ENCODE peak calls at places on chromosomes 2 and 18, in six cellular contexts. One of them, this sample, is unnamed.

GRCh38 chr2:101253013-101253712 is 477 bp downstream of the CNOT11 start:
- DNase-seq in HT-29: peak
- DNase-seq in NCI-H774: peak
- DNase-seq in H4: peak
- DNase-seq in K562: peak
- DNase-seq in HTR-8/SVneo: peak
- DNase-seq in this sample: peak

GRCh38 chr18:51390695-51391094 is 193.2 kb upstream of the MEX3C start:
- DNase-seq in K562: no peak
- DNase-seq in HTR-8/SVneo: no peak
- DNase-seq in NCI-H774: no peak
- DNase-seq in H4: peak
- DNase-seq in HT-29: no peak
- DNase-seq in this sample: no peak

GRCh38 chr18:12018861-12019260 is 37.6 kb downstream of the IMPA2 start:
- DNase-seq in NCI-H774: no peak
- DNase-seq in H4: no peak
- DNase-seq in K562: no peak
- DNase-seq in HTR-8/SVneo: no peak
- DNase-seq in HT-29: no peak
- DNase-seq in this sample: no peak

GRCh38 chr18:46156838-46157237 is 52.7 kb downstream of the HAUS1 start:
- DNase-seq in HTR-8/SVneo: no peak
- DNase-seq in K562: no peak
- DNase-seq in H4: no peak
- DNase-seq in NCI-H774: no peak
- DNase-seq in HT-29: no peak
- DNase-seq in this sample: no peak

GRCh38 chr2:215401896-215402379 is 33.9 kb downstream of the FN1 start:
- DNase-seq in HT-29: no peak
- DNase-seq in NCI-H774: no peak
- DNase-seq in H4: peak
- DNase-seq in K562: no peak
- DNase-seq in HTR-8/SVneo: no peak
- DNase-seq in this sample: peak

GRCh38 chr2:72001937-72002690 is 145.5 kb downstream of the CYP26B1 start:
- DNase-seq in NCI-H774: no peak
- DNase-seq in K562: peak
- DNase-seq in H4: no peak
- DNase-seq in HT-29: no peak
- DNase-seq in HTR-8/SVneo: no peak
- DNase-seq in this sample: no peak

GRCh38 chr2:126300348-126300747 is 355.6 kb upstream of the GYPC start:
- DNase-seq in K562: no peak
- DNase-seq in NCI-H774: no peak
- DNase-seq in HTR-8/SVneo: no peak
- DNase-seq in H4: no peak
- DNase-seq in HT-29: no peak
- DNase-seq in this sample: no peak

GRCh38 chr2:148989882-148990493 is 48.5 kb upstream of the LYPD6B start:
- DNase-seq in HT-29: peak
- DNase-seq in HTR-8/SVneo: peak
- DNase-seq in K562: peak
- DNase-seq in H4: peak
- DNase-seq in NCI-H774: peak
- DNase-seq in this sample: peak

GRCh38 chr18:22345733-22346132 is 72.0 kb downstream of the CTAGE1 start:
- DNase-seq in HT-29: no peak
- DNase-seq in K562: no peak
- DNase-seq in H4: no peak
- DNase-seq in HTR-8/SVneo: no peak
- DNase-seq in NCI-H774: no peak
- DNase-seq in this sample: no peak

GRCh38 chr2:27984153-27984552 is 93.6 kb downstream of the BABAM2 start:
- DNase-seq in NCI-H774: no peak
- DNase-seq in H4: no peak
- DNase-seq in HTR-8/SVneo: no peak
- DNase-seq in K562: no peak
- DNase-seq in HT-29: no peak
- DNase-seq in this sample: no peak

GRCh38 chr2:15762449-15762848 is 170.8 kb downstream of the DDX1 start:
- DNase-seq in K562: no peak
- DNase-seq in HTR-8/SVneo: no peak
- DNase-seq in NCI-H774: no peak
- DNase-seq in HT-29: no peak
- DNase-seq in H4: no peak
- DNase-seq in this sample: no peak

GRCh38 chr2:158498043-158498748 is 41.4 kb downstream of the PKP4 start:
- DNase-seq in K562: no peak
- DNase-seq in HT-29: no peak
- DNase-seq in NCI-H774: no peak
- DNase-seq in H4: no peak
- DNase-seq in HTR-8/SVneo: no peak
- DNase-seq in this sample: no peak

GRCh38 chr2:128315829-128316776 is 2.6 kb downstream of the HS6ST1 start:
- DNase-seq in K562: no peak
- DNase-seq in HTR-8/SVneo: no peak
- DNase-seq in NCI-H774: no peak
- DNase-seq in H4: peak
- DNase-seq in HT-29: no peak
- DNase-seq in this sample: no peak

GRCh38 chr18:75067996-75068645 is 140.8 kb downstream of the PTGR3 start:
- DNase-seq in H4: no peak
- DNase-seq in K562: no peak
- DNase-seq in HTR-8/SVneo: no peak
- DNase-seq in HT-29: no peak
- DNase-seq in NCI-H774: no peak
- DNase-seq in this sample: no peak

GRCh38 chr2:147382322-147382948 is 462.4 kb upstream of the ACVR2A start:
- DNase-seq in H4: no peak
- DNase-seq in HT-29: peak
- DNase-seq in K562: no peak
- DNase-seq in HTR-8/SVneo: no peak
- DNase-seq in NCI-H774: peak
- DNase-seq in this sample: no peak

GRCh38 chr18:74797577-74798151 is 200.0 kb downstream of the ZNF407 start:
- DNase-seq in HTR-8/SVneo: no peak
- DNase-seq in K562: no peak
- DNase-seq in HT-29: no peak
- DNase-seq in NCI-H774: no peak
- DNase-seq in H4: no peak
- DNase-seq in this sample: no peak

GRCh38 chr2:96897491-96898134 is 27.7 kb upstream of the SEMA4C start:
- DNase-seq in NCI-H774: no peak
- DNase-seq in HT-29: no peak
- DNase-seq in K562: no peak
- DNase-seq in H4: no peak
- DNase-seq in HTR-8/SVneo: no peak
- DNase-seq in this sample: no peak

GRCh38 chr18:59432796-59433195 is 73.7 kb upstream of the LMAN1 start:
- DNase-seq in H4: no peak
- DNase-seq in NCI-H774: no peak
- DNase-seq in K562: no peak
- DNase-seq in HT-29: no peak
- DNase-seq in HTR-8/SVneo: no peak
- DNase-seq in this sample: no peak

GRCh38 chr2:3785220-3785889 is 82.0 kb downstream of the DCDC2C start:
- DNase-seq in H4: no peak
- DNase-seq in NCI-H774: no peak
- DNase-seq in K562: no peak
- DNase-seq in HTR-8/SVneo: no peak
- DNase-seq in HT-29: peak
- DNase-seq in this sample: no peak

GRCh38 chr18:34928068-34928753 is 113.0 kb upstream of the MAPRE2 start:
- DNase-seq in HT-29: no peak
- DNase-seq in H4: no peak
- DNase-seq in NCI-H774: no peak
- DNase-seq in HTR-8/SVneo: no peak
- DNase-seq in K562: no peak
- DNase-seq in this sample: no peak

GRCh38 chr2:231931481-231931915 is 5.3 kb upstream of the NPPC start:
- DNase-seq in HT-29: no peak
- DNase-seq in H4: no peak
- DNase-seq in HTR-8/SVneo: no peak
- DNase-seq in NCI-H774: no peak
- DNase-seq in K562: no peak
- DNase-seq in this sample: no peak

GRCh38 chr2:164747786-164748433 is 93.7 kb downstream of the COBLL1 start:
- DNase-seq in K562: no peak
- DNase-seq in HTR-8/SVneo: no peak
- DNase-seq in NCI-H774: no peak
- DNase-seq in HT-29: no peak
- DNase-seq in H4: no peak
- DNase-seq in this sample: no peak

GRCh38 chr2:51960846-51961335 is 929.0 kb upstream of the NRXN1 start:
- DNase-seq in K562: no peak
- DNase-seq in HTR-8/SVneo: no peak
- DNase-seq in HT-29: no peak
- DNase-seq in NCI-H774: no peak
- DNase-seq in H4: no peak
- DNase-seq in this sample: no peak

GRCh38 chr2:85468704-85469349 is 50.3 kb downstream of the SH2D6 start:
- DNase-seq in HT-29: peak
- DNase-seq in NCI-H774: no peak
- DNase-seq in K562: peak
- DNase-seq in H4: no peak
- DNase-seq in HTR-8/SVneo: no peak
- DNase-seq in this sample: no peak

GRCh38 chr2:127576433-127577207 is 41.1 kb downstream of the MYO7B start:
- DNase-seq in K562: no peak
- DNase-seq in HT-29: no peak
- DNase-seq in NCI-H774: no peak
- DNase-seq in H4: peak
- DNase-seq in HTR-8/SVneo: no peak
- DNase-seq in this sample: no peak

GRCh38 chr2:128319773-128320608 is 1.3 kb upstream of the HS6ST1 start:
- DNase-seq in NCI-H774: no peak
- DNase-seq in HTR-8/SVneo: no peak
- DNase-seq in HT-29: no peak
- DNase-seq in K562: peak
- DNase-seq in H4: peak
- DNase-seq in this sample: no peak

GRCh38 chr2:144406111-144406788 is 113.7 kb downstream of the ZEB2 start:
- DNase-seq in HT-29: no peak
- DNase-seq in H4: no peak
- DNase-seq in K562: no peak
- DNase-seq in HTR-8/SVneo: no peak
- DNase-seq in NCI-H774: no peak
- DNase-seq in this sample: no peak

GRCh38 chr2:23926750-23927627 is at the start of gene ATAD2B:
- DNase-seq in H4: peak
- DNase-seq in HT-29: peak
- DNase-seq in K562: peak
- DNase-seq in NCI-H774: peak
- DNase-seq in HTR-8/SVneo: peak
- DNase-seq in this sample: peak

GRCh38 chr18:79046522-79046921 is 22.7 kb upstream of the ATP9B start:
- DNase-seq in NCI-H774: no peak
- DNase-seq in HT-29: no peak
- DNase-seq in HTR-8/SVneo: no peak
- DNase-seq in K562: no peak
- DNase-seq in H4: no peak
- DNase-seq in this sample: no peak

GRCh38 chr2:12430036-12430795 is 286.5 kb upstream of the TRIB2 start:
- DNase-seq in H4: no peak
- DNase-seq in HTR-8/SVneo: no peak
- DNase-seq in HT-29: no peak
- DNase-seq in K562: no peak
- DNase-seq in NCI-H774: no peak
- DNase-seq in this sample: peak

GRCh38 chr18:79948719-79949411 is 2.6 kb downstream of the SLC66A2 start:
- DNase-seq in H4: no peak
- DNase-seq in NCI-H774: no peak
- DNase-seq in HTR-8/SVneo: no peak
- DNase-seq in HT-29: no peak
- DNase-seq in K562: no peak
- DNase-seq in this sample: no peak

GRCh38 chr2:28681216-28681981 is 70.2 kb upstream of the PPP1CB start:
- DNase-seq in NCI-H774: no peak
- DNase-seq in HT-29: no peak
- DNase-seq in HTR-8/SVneo: peak
- DNase-seq in H4: peak
- DNase-seq in K562: no peak
- DNase-seq in this sample: no peak

GRCh38 chr2:236712304-236712703 is 142.7 kb downstream of the ACKR3 start:
- DNase-seq in HT-29: no peak
- DNase-seq in K562: no peak
- DNase-seq in HTR-8/SVneo: no peak
- DNase-seq in NCI-H774: no peak
- DNase-seq in H4: peak
- DNase-seq in this sample: no peak

GRCh38 chr2:102657770-102658169 is 38.4 kb downstream of the SLC9A2 start:
- DNase-seq in H4: no peak
- DNase-seq in K562: no peak
- DNase-seq in NCI-H774: no peak
- DNase-seq in HT-29: no peak
- DNase-seq in HTR-8/SVneo: no peak
- DNase-seq in this sample: no peak

GRCh38 chr2:98634406-98635092 is 26.2 kb downstream of the UNC50 start:
- DNase-seq in H4: peak
- DNase-seq in HTR-8/SVneo: peak
- DNase-seq in HT-29: peak
- DNase-seq in K562: peak
- DNase-seq in NCI-H774: no peak
- DNase-seq in this sample: no peak